ENCODE peak calls at places on chromosomes 4 and X, in nine cellular contexts. E is NT2/D1, X is colonic mucosa, U is BE2C, S is fibroblast of lung, Z is ovary, V is mucosa of descending colon, B is tibial artery, Q is left ventricle myocardium inferior. L is an unnamed sample.
A peak's percentile ranks its signal among the peaks of the same experiment; 100 is the strongest.

GRCh38 chr4:165537028-165537648 is 158.3 kb downstream of the CPE start:
- DNase-seq in E (peak; percentile 27), X (no peak), U (no peak), S (peak; percentile 65), Z (no peak), V (no peak), B (no peak), Q (no peak), L (no peak)

GRCh38 chrX:78329486-78329885 is 2.1 kb upstream of the CYSLTR1 start:
- DNase-seq in E (no peak), X (no peak), U (no peak), S (no peak), Z (no peak), V (no peak), B (no peak), Q (no peak), L (no peak)

GRCh38 chr4:119709418-119709817 is 80.8 kb upstream of the PDE5A start:
- DNase-seq in E (no peak), X (no peak), U (no peak), S (no peak), Z (no peak), V (no peak), B (no peak), Q (no peak), L (no peak)

GRCh38 chrX:65522739-65523372 is 11.7 kb downstream of the LAS1L start:
- DNase-seq in E (no peak), X (no peak), U (no peak), S (peak; percentile 32), Z (no peak), V (no peak), B (no peak), Q (no peak), L (no peak)

GRCh38 chrX:6959006-6959405 is 188.5 kb upstream of the STS start:
- DNase-seq in E (peak; percentile 59), X (peak; percentile 28), U (no peak), S (no peak), Z (no peak), V (peak; percentile 24), B (no peak), Q (no peak), L (no peak)

GRCh38 chr4:123340381-123340701 is 56.3 kb upstream of the SPRY1 start:
- DNase-seq in E (no peak), X (no peak), U (no peak), S (peak; percentile 92), Z (no peak), V (no peak), B (no peak), Q (no peak), L (no peak)

GRCh38 chr4:153655928-153656327 is 28.2 kb upstream of the TLR2 start:
- DNase-seq in E (no peak), X (no peak), U (no peak), S (no peak), Z (no peak), V (no peak), B (peak; percentile 89), Q (no peak), L (no peak)

GRCh38 chr4:147862043-147862692 is 130.3 kb downstream of the ARHGAP10 start:
- DNase-seq in E (no peak), X (no peak), U (peak; percentile 84), S (no peak), Z (peak; percentile 33), V (no peak), B (no peak), Q (no peak), L (no peak)

GRCh38 chr4:7128651-7129050 is 60.8 kb upstream of the GRPEL1 start:
- DNase-seq in E (no peak), X (no peak), U (no peak), S (no peak), Z (no peak), V (no peak), B (no peak), Q (no peak), L (no peak)

GRCh38 chr4:8247047-8247930 is 22.3 kb upstream of the HTRA3 start:
- DNase-seq in E (no peak), X (no peak), U (peak; percentile 37), S (peak; percentile 56), Z (no peak), V (no peak), B (peak; percentile 68), Q (peak; percentile 76), L (no peak)

GRCh38 chr4:38382492-38382891 is 281.5 kb upstream of the KLF3 start:
- DNase-seq in E (no peak), X (no peak), U (peak; percentile 68), S (no peak), Z (no peak), V (no peak), B (no peak), Q (no peak), L (no peak)

GRCh38 chr4:137949746-137950145 is 292.4 kb downstream of the SLC7A11 start:
- DNase-seq in E (no peak), X (no peak), U (no peak), S (peak; percentile 11), Z (no peak), V (no peak), B (no peak), Q (no peak), L (no peak)

GRCh38 chr4:131054489-131055019 is 1958.6 kb downstream of the C4orf33 start:
- DNase-seq in E (peak; percentile 1), X (no peak), U (no peak), S (no peak), Z (no peak), V (no peak), B (no peak), Q (no peak), L (no peak)

GRCh38 chrX:151396042-151396826 is 772 bp upstream of the VMA21 start:
- DNase-seq in E (no peak), X (no peak), U (no peak), S (peak; percentile 84), Z (peak; percentile 33), V (peak; percentile 33), B (peak; percentile 22), Q (peak; percentile 16), L (no peak)

GRCh38 chrX:15391850-15392249 is 7.6 kb upstream of the VEGFD start:
- DNase-seq in E (no peak), X (no peak), U (no peak), S (no peak), Z (no peak), V (no peak), B (no peak), Q (no peak), L (no peak)

GRCh38 chr4:89268572-89269180 is 38.9 kb downstream of the GPRIN3 start:
- DNase-seq in E (no peak), X (no peak), U (no peak), S (no peak), Z (no peak), V (no peak), B (no peak), Q (no peak), L (no peak)

GRCh38 chrX:72133851-72134546 is 2.3 kb upstream of the RTL5 start:
- DNase-seq in E (no peak), X (no peak), U (no peak), S (no peak), Z (no peak), V (no peak), B (no peak), Q (no peak), L (peak; percentile 39)

DNA sequence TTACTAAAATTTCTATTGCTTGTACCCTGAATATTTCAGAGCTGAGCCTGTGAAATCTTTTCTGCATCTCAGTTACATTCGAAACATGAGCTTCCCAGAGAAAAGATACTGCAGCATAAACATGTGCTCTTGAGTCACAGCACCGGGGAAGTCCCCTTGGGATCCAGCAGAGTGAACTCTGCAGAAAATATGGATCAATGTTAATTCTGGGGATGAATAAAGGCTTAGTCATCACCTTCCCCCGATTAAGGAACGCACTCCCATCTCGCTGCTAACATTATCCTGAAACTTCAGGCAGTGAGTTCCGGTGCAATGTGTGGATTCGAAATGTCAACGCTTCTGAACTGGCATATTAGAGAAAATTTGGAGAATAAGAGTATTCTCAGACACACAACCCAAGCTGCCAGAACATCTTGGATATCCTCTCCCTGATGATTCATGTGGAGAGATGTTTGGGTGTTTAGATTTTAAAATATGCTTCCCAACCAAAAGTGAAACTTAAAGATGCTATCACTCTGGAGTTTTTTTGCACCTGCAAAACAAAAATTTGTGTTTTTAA is 90.8 kb downstream of the IRF2 start:
- DNase-seq in E (no peak), X (peak; percentile 53), U (no peak), S (peak; percentile 97), Z (no peak), V (no peak), B (peak; percentile 71), Q (no peak), L (no peak)
- H3K4me1 ChIP-seq in E (peaks cover 10% of the 10 kb centered on the region), X (peaks cover 28% of the 10 kb centered on the region), U (peaks cover 11% of the 10 kb centered on the region), S (peaks cover 23% of the 10 kb centered on the region), Z (peaks cover 10% of the 10 kb centered on the region), V (peaks cover 44% of the 10 kb centered on the region), B (peaks cover 25% of the 10 kb centered on the region), Q (peaks cover 76% of the 10 kb centered on the region), L (peaks cover 42% of the 10 kb centered on the region)

GRCh38 chr4:150240011-150240410 is 161.8 kb downstream of the DCLK2 start:
- DNase-seq in E (no peak), X (no peak), U (no peak), S (no peak), Z (no peak), V (no peak), B (no peak), Q (no peak), L (no peak)
- H3K4me1 ChIP-seq in E (no peaks in the 10 kb centered on the region), X (no peaks in the 10 kb centered on the region), U (peaks cover 9% of the 10 kb centered on the region), S (peaks cover 23% of the 10 kb centered on the region), Z (no peaks in the 10 kb centered on the region), V (no peaks in the 10 kb centered on the region), B (peaks cover 18% of the 10 kb centered on the region), Q (peaks cover 13% of the 10 kb centered on the region), L (peaks cover 6% of the 10 kb centered on the region)

GRCh38 chrX:96834137-96834536 is 49.6 kb upstream of the RPA4 start:
- DNase-seq in E (no peak), X (no peak), U (no peak), S (no peak), Z (no peak), V (no peak), B (no peak), Q (no peak), L (no peak)
- H3K4me1 ChIP-seq in E (no peaks in the 10 kb centered on the region), X (no peaks in the 10 kb centered on the region), U (no peaks in the 10 kb centered on the region), S (no peaks in the 10 kb centered on the region), Z (no peaks in the 10 kb centered on the region), V (no peaks in the 10 kb centered on the region), B (no peaks in the 10 kb centered on the region), Q (no peaks in the 10 kb centered on the region), L (no peaks in the 10 kb centered on the region)

GRCh38 chr4:88015659-88016295 is 8.3 kb downstream of the PKD2 start:
- DNase-seq in E (no peak), X (no peak), U (no peak), S (no peak), Z (no peak), V (no peak), B (no peak), Q (no peak), L (no peak)

GRCh38 chr4:88021824-88022223 is 14.4 kb downstream of the PKD2 start:
- DNase-seq in E (no peak), X (no peak), U (no peak), S (peak; percentile 45), Z (no peak), V (no peak), B (no peak), Q (no peak), L (no peak)

GRCh38 chr4:88014506-88014905 is 7.1 kb downstream of the PKD2 start:
- DNase-seq in E (no peak), X (no peak), U (no peak), S (no peak), Z (no peak), V (no peak), B (no peak), Q (no peak), L (no peak)

GRCh38 chr4:88018471-88018870 is 11.0 kb downstream of the PKD2 start:
- DNase-seq in E (no peak), X (no peak), U (no peak), S (peak; percentile 82), Z (no peak), V (no peak), B (peak; percentile 74), Q (no peak), L (no peak)

GRCh38 chr4:88017516-88018302 is 10.3 kb downstream of the PKD2 start:
- DNase-seq in E (no peak), X (no peak), U (no peak), S (peak; percentile 98), Z (no peak), V (no peak), B (no peak), Q (no peak), L (no peak)
- H3K4me1 ChIP-seq in E (peaks cover 3% of the 10 kb centered on the region), X (no peaks in the 10 kb centered on the region), U (no peaks in the 10 kb centered on the region), S (peaks cover 16% of the 10 kb centered on the region), Z (peaks cover 19% of the 10 kb centered on the region), V (no peaks in the 10 kb centered on the region), B (peaks cover 57% of the 10 kb centered on the region), Q (peaks cover 55% of the 10 kb centered on the region), L (peaks cover 4% of the 10 kb centered on the region)